ENCODE peak calls at places on chromosomes 16 and 17, in eight cellular contexts. A is NAMALWA; Z is RCC 7860; G is stimulated activated CD8-positive, alpha-beta memory T cell treated with anti-CD3 and anti-CD28 coated beads, Interleukin-4, amount 100 ng/mL, for 48 hours; N is memory B cell; U is stimulated activated CD4-positive, alpha-beta T cell treated with anti-CD3 and anti-CD28 coated beads, Interleukin-1b, Interleukin-23, amount 100 ng/mL, for 24 hours; L is AG04450; Y is NCI-H1417. D is an unnamed sample.

GRCh38 chr17:56393156-56393555 is 200.3 kb upstream of the NOG start:
- DNase-seq in A (no peak), Z (no peak), G (no peak), N (no peak), U (no peak), L (no peak), Y (no peak), D (no peak)

GRCh38 chr17:2724783-2725164 is 13.2 kb upstream of the CLUH start:
- DNase-seq in A (no peak), Z (no peak), G (peak), N (peak), U (no peak), L (no peak), Y (no peak), D (peak)

GRCh38 chr17:8365143-8365542 is 11.4 kb downstream of the KRABD2 start:
- DNase-seq in A (no peak), Z (peak), G (no peak), N (no peak), U (no peak), L (no peak), Y (no peak), D (no peak)

GRCh38 chr17:78618264-78619066 is 41.3 kb upstream of the DNAH17 start:
- DNase-seq in A (no peak), Z (no peak), G (no peak), N (no peak), U (no peak), L (no peak), Y (no peak), D (peak)

GRCh38 chr17:41625602-41626001 is 1.2 kb upstream of the KRT17 start:
- DNase-seq in A (no peak), Z (no peak), G (no peak), N (no peak), U (no peak), L (no peak), Y (no peak), D (peak)

GRCh38 chr16:66026211-66026610 is 340.3 kb upstream of the CDH5 start:
- DNase-seq in A (no peak), Z (no peak), G (no peak), N (no peak), U (no peak), L (no peak), Y (no peak), D (no peak)

GRCh38 chr17:75454193-75454592 is 2.2 kb upstream of the TMEM94 start:
- DNase-seq in A (peak), Z (peak), G (no peak), N (no peak), U (no peak), L (no peak), Y (peak), D (no peak)

GRCh38 chr16:17290237-17290636 is 180.5 kb downstream of the XYLT1 start:
- DNase-seq in A (no peak), Z (no peak), G (no peak), N (no peak), U (no peak), L (no peak), Y (no peak), D (no peak)

GRCh38 chr17:8472663-8473062 is 37.0 kb downstream of the NDEL1 start:
- DNase-seq in A (no peak), Z (no peak), G (peak), N (no peak), U (no peak), L (no peak), Y (no peak), D (no peak)

GRCh38 chr17:59046192-59046591 is 60.5 kb downstream of the TRIM37 start:
- DNase-seq in A (no peak), Z (no peak), G (no peak), N (no peak), U (no peak), L (peak), Y (no peak), D (no peak)

GRCh38 chr17:48239603-48239995 is 132.0 kb downstream of the SNX11 start:
- DNase-seq in A (no peak), Z (no peak), G (no peak), N (no peak), U (no peak), L (no peak), Y (no peak), D (no peak)

GRCh38 chr17:27257031-27257357 is 36.9 kb upstream of the WSB1 start:
- DNase-seq in A (no peak), Z (no peak), G (no peak), N (no peak), U (no peak), L (no peak), Y (no peak), D (no peak)

GRCh38 chr17:46061435-46061834 is 62.4 kb downstream of the STH start:
- DNase-seq in A (peak), Z (no peak), G (no peak), N (no peak), U (no peak), L (no peak), Y (peak), D (no peak)

GRCh38 chr17:38749222-38750043 is 1.3 kb upstream of the PCGF2 start:
- DNase-seq in A (no peak), Z (peak), G (no peak), N (peak), U (no peak), L (no peak), Y (peak), D (peak)

GRCh38 chr16:30924086-30924714 is 828 bp downstream of the FBXL19 start:
- DNase-seq in A (no peak), Z (no peak), G (peak), N (peak), U (no peak), L (no peak), Y (no peak), D (peak)

GRCh38 chr16:73730496-73731090 is 566.0 kb upstream of the PSMD7 start:
- DNase-seq in A (no peak), Z (no peak), G (no peak), N (no peak), U (no peak), L (no peak), Y (peak), D (no peak)

GRCh38 chr17:77214743-77215142 is 74.0 kb downstream of the SEC14L1 start:
- DNase-seq in A (peak), Z (peak), G (no peak), N (no peak), U (no peak), L (no peak), Y (peak), D (peak)

GRCh38 chr16:82195917-82196494 is 26.0 kb upstream of the MPHOSPH6 start:
- DNase-seq in A (no peak), Z (no peak), G (no peak), N (no peak), U (no peak), L (no peak), Y (no peak), D (no peak)

GRCh38 chr16:353404-354285 is 1.1 kb upstream of the AXIN1 start:
- DNase-seq in A (no peak), Z (no peak), G (no peak), N (no peak), U (no peak), L (no peak), Y (no peak), D (peak)

GRCh38 chr17:27495460-27495859 is 39.2 kb downstream of the KSR1 start:
- DNase-seq in A (peak), Z (peak), G (no peak), N (no peak), U (no peak), L (no peak), Y (no peak), D (no peak)

GRCh38 chr16:57630931-57631845 is 2.8 kb downstream of the ADGRG1 start:
- DNase-seq in A (no peak), Z (no peak), G (no peak), N (no peak), U (no peak), L (no peak), Y (no peak), D (no peak)